ENCODE peak calls at places on chromosomes 7 and 10, in five cellular contexts. M is HuH-7.5, A is mesothelial cell of epicardium, R is T-cell, F is LHCN-M2. Z is an unnamed sample.
A peak's percentile ranks its signal among the peaks of the same experiment; 100 is the strongest.

GRCh38 chr10:99395750-99396445 is 34.5 kb downstream of the GOT1 start:
- DNase-seq in M (no peak), A (no peak), R (no peak), F (peak; percentile 90), Z (peak; percentile 89)

GRCh38 chr7:123282181-123282580 is 82.4 kb upstream of the SLC13A1 start:
- DNase-seq in M (no peak), A (no peak), R (no peak), F (peak; percentile 77), Z (no peak)

GRCh38 chr10:43888551-43888950 is 239.9 kb upstream of the ZNF32 start:
- DNase-seq in M (no peak), A (no peak), R (no peak), F (peak; percentile 69), Z (no peak)

GRCh38 chr7:131072505-131073091 is 255.1 kb upstream of the MKLN1 start:
- DNase-seq in M (no peak), A (no peak), R (no peak), F (peak; percentile 48), Z (no peak)

GRCh38 chr10:123560301-123561144 is 105.6 kb upstream of the GPR26 start:
- DNase-seq in M (no peak), A (no peak), R (no peak), F (no peak), Z (no peak)

GRCh38 chr10:69479241-69479730 is 28.0 kb downstream of the TSPAN15 start:
- DNase-seq in M (no peak), A (no peak), R (no peak), F (peak; percentile 15), Z (no peak)

GRCh38 chr10:34102917-34103506 is 712.1 kb downstream of the PARD3 start:
- DNase-seq in M (no peak), A (no peak), R (no peak), F (peak; percentile 60), Z (no peak)

GRCh38 chr10:131141207-131141606 is 170.3 kb downstream of the TCERG1L start:
- DNase-seq in M (no peak), A (no peak), R (no peak), F (no peak), Z (no peak)